ENCODE peak calls at places on chromosomes 13 and 19, in six cellular contexts. S is uterus, H is Peyer's patch, W is left lung, X is upper lobe of right lung, L is lung. Y is an unnamed sample.

GRCh38 chr19:41367848-41368301 is 3.9 kb upstream of the B9D2 start:
- DNase-seq in W (no peak), S (no peak), L (no peak), H (no peak), X (no peak), Y (no peak)

GRCh38 chr13:63190742-63191141 is 1775.1 kb upstream of the PCDH20 start:
- DNase-seq in H (no peak), S (no peak), W (no peak), L (no peak), X (no peak), Y (no peak)

GRCh38 chr13:92775631-92776030 is 451.0 kb upstream of the GPC6 start:
- DNase-seq in W (no peak), S (no peak), L (no peak), H (no peak), X (no peak), Y (no peak)

GRCh38 chr13:28820099-28821051 is at the start of gene MTUS2:
- DNase-seq in L (no peak), S (no peak), X (peak; percentile 62), W (no peak), H (no peak), Y (peak; percentile 80)

GRCh38 chr13:79245937-79246574 is 160.0 kb downstream of the RBM26 start:
- DNase-seq in W (no peak), L (no peak), S (no peak), X (no peak), H (no peak), Y (no peak)

GRCh38 chr13:48161530-48162179 is 66.8 kb upstream of the MED4 start:
- DNase-seq in L (peak; percentile 60), X (peak; percentile 74), W (peak; percentile 83), S (no peak), H (no peak), Y (no peak)

GRCh38 chr13:48412881-48413351 is at the start of gene LPAR6:
- DNase-seq in W (no peak), H (no peak), X (no peak), L (no peak), S (no peak), Y (peak; percentile 2)

GRCh38 chr19:13463296-13463695 is 43.0 kb downstream of the CACNA1A start:
- DNase-seq in L (no peak), W (no peak), S (no peak), X (no peak), H (no peak), Y (peak; percentile 83)

GRCh38 chr13:29497137-29497654 is 98.3 kb downstream of the SLC7A1 start:
- DNase-seq in H (no peak), X (peak; percentile 65), W (no peak), L (no peak), S (peak; percentile 63), Y (peak; percentile 72)

GRCh38 chr19:55210120-55210493 is 806 bp upstream of the PTPRH start:
- DNase-seq in L (no peak), H (no peak), S (no peak), X (no peak), W (no peak), Y (no peak)

GRCh38 chr19:13018037-13018914 is 23.0 kb downstream of the NFIX start:
- DNase-seq in L (no peak), W (no peak), S (peak; percentile 84), H (no peak), X (peak; percentile 85), Y (peak; percentile 82)

GRCh38 chr19:17183858-17184271 is 31.3 kb upstream of the USE1 start:
- DNase-seq in L (no peak), W (no peak), H (peak; percentile 40), S (no peak), X (no peak), Y (no peak)

GRCh38 chr19:43778651-43779050 is 2.1 kb downstream of the KCNN4 start:
- DNase-seq in X (no peak), S (no peak), H (peak; percentile 62), W (no peak), L (no peak), Y (peak; percentile 28)

GRCh38 chr13:113186061-113186900 is 22.2 kb downstream of the PCID2 start:
- DNase-seq in H (no peak), L (no peak), X (no peak), W (no peak), S (no peak), Y (no peak)

GRCh38 chr13:110683203-110683883 is 22.6 kb downstream of the CARS2 start:
- DNase-seq in H (no peak), L (no peak), W (no peak), X (no peak), S (no peak), Y (no peak)

GRCh38 chr19:39679056-39679790 is 23.5 kb downstream of the LGALS16 start:
- DNase-seq in H (no peak), W (no peak), L (no peak), X (no peak), S (no peak), Y (no peak)

GRCh38 chr13:49586717-49587116 is 1.4 kb upstream of the RCBTB1 start:
- DNase-seq in X (no peak), W (no peak), H (no peak), L (no peak), S (no peak), Y (no peak)

GRCh38 chr13:45396548-45397095 is 21.6 kb downstream of the SLC25A30 start:
- DNase-seq in X (no peak), L (no peak), S (no peak), W (no peak), H (no peak), Y (peak; percentile 2)

GRCh38 chr19:53034948-53035675 is 9.4 kb upstream of the ERVV-2 start:
- DNase-seq in W (no peak), S (no peak), L (no peak), X (no peak), H (no peak), Y (no peak)

GRCh38 chr13:95221991-95222732 is 79.1 kb downstream of the ABCC4 start:
- DNase-seq in H (no peak), W (no peak), S (no peak), X (no peak), L (no peak), Y (no peak)

GRCh38 chr19:30091856-30092255 is 149.8 kb downstream of the URI1 start:
- DNase-seq in S (no peak), H (no peak), X (peak; percentile 40), W (no peak), L (no peak), Y (no peak)

GRCh38 chr13:24353736-24354135 is 44.4 kb downstream of the C1QTNF9 start:
- DNase-seq in S (no peak), X (no peak), H (no peak), L (no peak), W (no peak), Y (no peak)

GRCh38 chr19:2986951-2987491 is 9.7 kb downstream of the TLE6 start:
- DNase-seq in X (no peak), L (no peak), S (no peak), W (no peak), H (no peak), Y (peak; percentile 93)

GRCh38 chr13:98977568-98978270 is at the start of gene DOCK9:
- DNase-seq in H (no peak), X (peak; percentile 69), W (peak; percentile 57), L (peak; percentile 42), S (peak; percentile 39), Y (peak; percentile 40)

GRCh38 chr13:98978280-98978679 is 416 bp upstream of the DOCK9 start:
- DNase-seq in L (no peak), W (no peak), X (no peak), S (no peak), H (no peak), Y (no peak)

GRCh38 chr13:98976338-98976737 is 1.5 kb downstream of the DOCK9 start:
- DNase-seq in X (no peak), H (no peak), S (no peak), W (no peak), L (no peak), Y (no peak)

GRCh38 chr13:98975822-98976261 is 2.0 kb downstream of the DOCK9 start:
- DNase-seq in X (no peak), S (no peak), W (no peak), L (no peak), H (no peak), Y (peak; percentile 55)

GRCh38 chr13:98976941-98977340 is 923 bp downstream of the DOCK9 start:
- DNase-seq in S (no peak), X (no peak), L (no peak), H (no peak), W (no peak), Y (no peak)
- H3K4me3 ChIP-seq in S (peak overlapping the region; percentile 30), X (peak overlapping the region; percentile 49), L (peak overlapping the region; percentile 37), H (no peak overlapping the region), W (peak overlapping the region; percentile 43), Y (no peak overlapping the region)

GRCh38 chr13:27432180-27432579 is 7.8 kb downstream of the GTF3A start:
- DNase-seq in X (no peak), H (no peak), W (no peak), L (no peak), S (no peak), Y (no peak)
- H3K36me3 ChIP-seq in X (peaks cover 92% of the 10 kb centered on the region), H (no peaks in the 10 kb centered on the region), W (no peaks in the 10 kb centered on the region), L (peaks cover 44% of the 10 kb centered on the region), S (no peaks in the 10 kb centered on the region), Y (peaks cover 42% of the 10 kb centered on the region)

DNA sequence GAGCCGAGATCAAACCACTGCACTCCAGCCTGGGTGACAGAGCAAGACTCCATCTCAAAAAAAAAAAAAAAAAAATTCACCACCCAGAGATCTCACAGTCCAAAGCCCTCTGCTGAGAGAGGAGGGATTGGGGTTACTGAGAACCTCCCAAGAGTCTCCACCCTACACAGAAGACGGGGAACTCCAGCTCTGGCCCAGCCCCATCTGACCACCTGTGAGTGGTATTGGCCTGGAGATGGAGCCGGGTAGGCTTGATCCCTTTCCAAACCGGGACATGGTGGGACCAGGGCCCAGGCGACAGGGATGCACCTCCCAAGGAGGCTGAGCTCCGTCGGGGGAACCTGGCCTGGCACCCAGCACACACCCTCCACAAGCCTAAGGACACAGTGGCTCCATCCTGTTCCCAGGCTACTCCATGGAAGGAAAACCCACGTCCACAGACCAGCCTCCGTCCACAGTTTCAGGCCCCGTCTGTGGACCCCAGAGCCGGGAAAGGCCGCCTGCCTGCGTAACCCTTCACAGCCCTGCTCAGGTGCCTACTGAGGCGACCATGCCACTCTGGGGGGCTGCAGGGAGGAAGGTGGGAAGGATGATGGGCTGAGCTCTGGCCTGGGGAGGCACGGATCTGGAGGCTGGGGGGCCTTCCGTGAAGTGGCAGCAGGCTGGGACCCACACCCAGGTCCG is 1.8 kb downstream of the TMEM259 start:
- DNase-seq in W (no peak), L (no peak), S (no peak), X (no peak), H (no peak), Y (no peak)
- H3K4me3 ChIP-seq in W (peak overlapping the region; percentile 91), L (no peak overlapping the region), S (peak overlapping the region; percentile 72), X (peak overlapping the region; percentile 79), H (peak overlapping the region; percentile 94), Y (peak overlapping the region; percentile 86)

GRCh38 chr19:45414468-45414867 is 8.0 kb downstream of the POLR1G start:
- DNase-seq in L (no peak), X (no peak), S (no peak), H (no peak), W (no peak), Y (no peak)
- H3K36me3 ChIP-seq in L (peaks cover 36% of the 10 kb centered on the region), X (peaks cover 56% of the 10 kb centered on the region), S (no peaks in the 10 kb centered on the region), H (no peaks in the 10 kb centered on the region), W (no peaks in the 10 kb centered on the region), Y (peaks cover 10% of the 10 kb centered on the region)

Y was measured in H7.